ENCODE peak calls at places on chromosome 4, in eight cellular contexts. U, H, F, L, E, Y, G and Z are unnamed samples.

GRCh38 chr4:170035231-170035630 is 9.0 kb upstream of the MFAP3L start:
- DNase-seq in U (no peak), H (no peak), F (no peak), L (no peak), E (no peak), Y (no peak), G (no peak), Z (no peak)

GRCh38 chr4:132956951-132957350 is 192.1 kb upstream of the PCDH10 start:
- DNase-seq in U (no peak), H (no peak), F (no peak), L (no peak), E (no peak), Y (no peak), G (no peak), Z (no peak)

GRCh38 chr4:122732329-122733026 is at the start of gene BBS12:
- DNase-seq in U (peak; percentile 97), H (peak; percentile 100), F (peak; percentile 96), L (peak; percentile 99), E (peak; percentile 98), Y (peak; percentile 99), G (peak; percentile 97), Z (peak; percentile 98)

GRCh38 chr4:6087669-6088068 is 69.4 kb upstream of the C4orf50 start:
- DNase-seq in U (no peak), H (peak; percentile 42), F (peak; percentile 80), L (peak; percentile 8), E (no peak), Y (no peak), G (no peak), Z (no peak)

GRCh38 chr4:27049101-27049829 is 188.6 kb downstream of the STIM2 start:
- DNase-seq in U (no peak), H (no peak), F (no peak), L (no peak), E (no peak), Y (no peak), G (no peak), Z (no peak)

GRCh38 chr4:138859249-138859648 is 156.3 kb upstream of the NOCT start:
- DNase-seq in U (no peak), H (no peak), F (no peak), L (no peak), E (no peak), Y (no peak), G (no peak), Z (no peak)

GRCh38 chr4:11436673-11437072 is 8.0 kb upstream of the HS3ST1 start:
- DNase-seq in U (no peak), H (no peak), F (peak; percentile 21), L (no peak), E (no peak), Y (no peak), G (no peak), Z (no peak)

GRCh38 chr4:188691811-188692210 is 552.6 kb downstream of the TRIML1 start:
- DNase-seq in U (no peak), H (no peak), F (no peak), L (no peak), E (no peak), Y (no peak), G (no peak), Z (no peak)

GRCh38 chr4:8272472-8273428 is 3.2 kb downstream of the HTRA3 start:
- DNase-seq in U (no peak), H (no peak), F (no peak), L (no peak), E (no peak), Y (no peak), G (no peak), Z (no peak)

GRCh38 chr4:92522371-92522770 is 218.6 kb downstream of the GRID2 start:
- DNase-seq in U (no peak), H (no peak), F (no peak), L (no peak), E (no peak), Y (no peak), G (no peak), Z (no peak)

GRCh38 chr4:164621886-164622521 is 131.9 kb upstream of the SMIM31 start:
- DNase-seq in U (no peak), H (no peak), F (no peak), L (no peak), E (no peak), Y (no peak), G (no peak), Z (no peak)

GRCh38 chr4:120773641-120774040 is 148.9 kb downstream of the PRDM5 start:
- DNase-seq in U (no peak), H (no peak), F (no peak), L (no peak), E (no peak), Y (no peak), G (no peak), Z (no peak)

GRCh38 chr4:128517096-128517738 is 229.6 kb upstream of the PGRMC2 start:
- DNase-seq in U (no peak), H (no peak), F (no peak), L (no peak), E (no peak), Y (no peak), G (no peak), Z (no peak)

GRCh38 chr4:99390060-99390459 is 37.5 kb upstream of the ADH1C start:
- DNase-seq in U (no peak), H (no peak), F (no peak), L (no peak), E (no peak), Y (no peak), G (no peak), Z (no peak)

GRCh38 chr4:165580379-165580905 is 201.6 kb downstream of the CPE start:
- DNase-seq in U (no peak), H (no peak), F (no peak), L (no peak), E (no peak), Y (no peak), G (no peak), Z (no peak)

GRCh38 chr4:1375761-1376322 is 28.8 kb downstream of the UVSSA start:
- DNase-seq in U (no peak), H (no peak), F (no peak), L (no peak), E (no peak), Y (no peak), G (no peak), Z (no peak)

GRCh38 chr4:153257966-153258365 is 53.7 kb downstream of the TRIM2 start:
- DNase-seq in U (no peak), H (no peak), F (peak; percentile 50), L (no peak), E (no peak), Y (no peak), G (no peak), Z (no peak)

GRCh38 chr4:186204103-186204559 is 12.8 kb downstream of the CYP4V2 start:
- DNase-seq in U (no peak), H (no peak), F (no peak), L (no peak), E (no peak), Y (peak; percentile 76), G (no peak), Z (no peak)

GRCh38 chr4:133559987-133560386 is 410.9 kb downstream of the PCDH10 start:
- DNase-seq in U (no peak), H (no peak), F (no peak), L (no peak), E (no peak), Y (no peak), G (no peak), Z (no peak)

GRCh38 chr4:95539056-95539455 is 9.7 kb downstream of the UNC5C start:
- DNase-seq in U (no peak), H (no peak), F (no peak), L (no peak), E (no peak), Y (no peak), G (no peak), Z (no peak)

GRCh38 chr4:61877893-61878292 is 677.8 kb downstream of the ADGRL3 start:
- DNase-seq in U (no peak), H (no peak), F (no peak), L (no peak), E (peak; percentile 92), Y (no peak), G (no peak), Z (no peak)

GRCh38 chr4:126738926-126739325 is 893.8 kb upstream of the INTU start:
- DNase-seq in U (no peak), H (no peak), F (no peak), L (no peak), E (no peak), Y (no peak), G (no peak), Z (no peak)

GRCh38 chr4:111919666-111920065 is 225.6 kb upstream of the FAM241A start:
- DNase-seq in U (no peak), H (no peak), F (no peak), L (no peak), E (no peak), Y (no peak), G (no peak), Z (no peak)

GRCh38 chr4:185317880-185318279 is 77.8 kb downstream of the LRP2BP start:
- DNase-seq in U (no peak), H (no peak), F (no peak), L (no peak), E (no peak), Y (no peak), G (no peak), Z (no peak)

GRCh38 chr4:4182835-4183568 is 43.7 kb downstream of the OTOP1 start:
- DNase-seq in U (peak; percentile 32), H (peak; percentile 31), F (peak; percentile 76), L (no peak), E (peak; percentile 6), Y (peak; percentile 65), G (no peak), Z (no peak)

GRCh38 chr4:64464581-64464980 is 55.3 kb upstream of the TECRL start:
- DNase-seq in U (no peak), H (no peak), F (no peak), L (no peak), E (no peak), Y (no peak), G (no peak), Z (no peak)

GRCh38 chr4:1246111-1246881 is 2.6 kb downstream of the CTBP1 start:
- DNase-seq in U (peak; percentile 28), H (no peak), F (peak; percentile 68), L (no peak), E (no peak), Y (peak; percentile 40), G (no peak), Z (no peak)